ENCODE peak calls at places on chromosomes 2 and 18, in seven cellular contexts. J is lower lobe of right lung, M is GM10248, I is pancreas, F is mucosa of descending colon, P is GM06990, H is Peyer's patch. B is an unnamed sample.

GRCh38 chr2:31137211-31138036 is 816 bp downstream of the GALNT14 start:
- DNase-seq in F (no peak), J (no peak), I (no peak), P (peak), H (peak), M (peak), B (no peak)

GRCh38 chr2:165586019-165586418 is 116.5 kb downstream of the CSRNP3 start:
- DNase-seq in M (no peak), F (no peak), P (no peak), H (no peak), J (no peak), I (no peak), B (no peak)

GRCh38 chr2:240601061-240601830 is 14.7 kb downstream of the CAPN10 start:
- DNase-seq in J (peak), H (peak), P (no peak), F (no peak), M (no peak), I (no peak), B (no peak)

GRCh38 chr2:210502997-210503621 is 26.6 kb upstream of the LANCL1 start:
- DNase-seq in J (no peak), F (peak), M (peak), H (no peak), P (no peak), I (peak), B (peak)

GRCh38 chr2:23772684-23773083 is 154.2 kb downstream of the ATAD2B start:
- DNase-seq in H (no peak), M (no peak), J (no peak), P (peak), I (no peak), F (no peak), B (no peak)

GRCh38 chr18:52090005-52090404 is 250.0 kb upstream of the DCC start:
- DNase-seq in I (no peak), F (no peak), M (no peak), P (no peak), J (no peak), H (no peak), B (no peak)

GRCh38 chr2:108560895-108561530 is 26.7 kb downstream of the LIMS1 start:
- DNase-seq in H (no peak), J (no peak), P (no peak), F (no peak), I (no peak), M (no peak), B (no peak)

GRCh38 chr2:12685145-12685544 is 31.6 kb upstream of the TRIB2 start:
- DNase-seq in M (no peak), J (no peak), H (no peak), P (no peak), I (no peak), F (no peak), B (no peak)

GRCh38 chr2:239106314-239106908 is 258.5 kb downstream of the TWIST2 start:
- DNase-seq in I (no peak), H (peak), J (no peak), P (no peak), F (peak), M (peak), B (peak)

GRCh38 chr2:239394346-239394945 is 6.4 kb downstream of the HDAC4 start:
- DNase-seq in P (no peak), M (no peak), F (no peak), H (peak), J (no peak), I (no peak), B (no peak)

GRCh38 chr2:160375037-160375436 is 118.6 kb downstream of the RBMS1 start:
- DNase-seq in J (no peak), P (no peak), M (no peak), H (no peak), F (no peak), I (no peak), B (no peak)

GRCh38 chr2:151060334-151060733 is 201.3 kb downstream of the RBM43 start:
- DNase-seq in I (no peak), F (no peak), P (no peak), J (no peak), H (no peak), M (no peak), B (no peak)

GRCh38 chr18:13313006-13313661 is 94.6 kb downstream of the LDLRAD4 start:
- DNase-seq in P (no peak), M (no peak), F (no peak), H (no peak), I (no peak), J (no peak), B (no peak)

GRCh38 chr2:203484266-203485112 is 50.6 kb downstream of the RAPH1 start:
- DNase-seq in J (no peak), H (no peak), I (no peak), P (no peak), F (peak), M (peak), B (no peak)

GRCh38 chr2:9558948-9559381 is 3.3 kb upstream of the ADAM17 start:
- DNase-seq in H (no peak), I (no peak), P (no peak), J (no peak), M (no peak), F (no peak), B (peak)

GRCh38 chr18:37889963-37890362 is 324.4 kb upstream of the CELF4 start:
- DNase-seq in J (no peak), H (no peak), F (no peak), M (no peak), P (no peak), I (no peak), B (no peak)

GRCh38 chr2:149648282-149649030 is 60.9 kb upstream of the MMADHC start:
- DNase-seq in I (no peak), M (no peak), P (no peak), F (peak), J (no peak), H (no peak), B (peak)

GRCh38 chr2:174587607-174588006 is 10.0 kb downstream of the WIPF1 start:
- DNase-seq in H (no peak), M (no peak), P (no peak), I (no peak), F (no peak), J (no peak), B (no peak)

GRCh38 chr2:100011272-100011711 is 131.1 kb downstream of the AFF3 start:
- DNase-seq in J (no peak), I (no peak), F (no peak), P (no peak), H (no peak), M (no peak), B (peak)

GRCh38 chr2:205612661-205613060 is 69.6 kb upstream of the NRP2 start:
- DNase-seq in M (peak), I (no peak), P (no peak), J (no peak), F (no peak), H (no peak), B (no peak)

GRCh38 chr2:47876912-47877311 is 29.4 kb downstream of the FBXO11 start:
- DNase-seq in I (no peak), J (no peak), P (no peak), F (no peak), H (no peak), M (no peak), B (no peak)

GRCh38 chr2:8606649-8607550 is 75.0 kb upstream of the ID2 start:
- DNase-seq in H (no peak), P (no peak), I (no peak), J (peak), F (no peak), M (no peak), B (no peak)

GRCh38 chr2:182887093-182887492 is 20.7 kb upstream of the FRZB start:
- DNase-seq in J (no peak), H (no peak), M (no peak), P (no peak), I (no peak), F (no peak), B (no peak)

GRCh38 chr2:98936133-98936916 is at the start of gene CRACDL:
- DNase-seq in H (peak), I (peak), P (peak), J (no peak), M (no peak), F (peak), B (no peak)

GRCh38 chr2:240374085-240374907 is 61.2 kb upstream of the GPC1 start:
- DNase-seq in J (peak), P (no peak), M (no peak), F (no peak), H (no peak), I (peak), B (peak)

GRCh38 chr2:169362346-169363026 is at the start of gene LRP2:
- DNase-seq in P (peak), I (peak), H (peak), M (peak), F (peak), J (peak), B (no peak)

GRCh38 chr2:237876518-237876917 is 17.1 kb downstream of the RAMP1 start:
- DNase-seq in M (no peak), F (no peak), P (no peak), I (no peak), H (no peak), J (peak), B (no peak)

GRCh38 chr2:64838817-64839216 is 150.4 kb upstream of the SLC1A4 start:
- DNase-seq in F (peak), J (peak), M (no peak), I (no peak), P (no peak), H (peak), B (peak)

GRCh38 chr2:150486539-150487484 is 655 bp downstream of the RND3 start:
- DNase-seq in J (no peak), M (peak), I (peak), H (peak), F (peak), P (no peak), B (no peak)

GRCh38 chr2:136008205-136008865 is 22.9 kb upstream of the DARS1 start:
- DNase-seq in P (no peak), I (no peak), F (peak), J (peak), M (no peak), H (no peak), B (no peak)

GRCh38 chr2:169071455-169071854 is 2.1 kb downstream of the DHRS9 start:
- DNase-seq in I (no peak), M (no peak), H (no peak), F (no peak), J (no peak), P (no peak), B (no peak)

GRCh38 chr2:20148841-20149702 is 75.9 kb downstream of the SDC1 start:
- DNase-seq in J (no peak), H (no peak), I (no peak), P (no peak), F (no peak), M (no peak), B (peak)

GRCh38 chr2:145254291-145254690 is 734.4 kb upstream of the ZEB2 start:
- DNase-seq in J (no peak), P (no peak), H (no peak), I (no peak), M (no peak), F (no peak), B (no peak)

GRCh38 chr2:96772903-96773675 is 12.4 kb downstream of the CNNM4 start:
- DNase-seq in H (no peak), M (peak), F (peak), P (peak), I (no peak), J (no peak), B (no peak)

GRCh38 chr2:95036491-95037289 is 11.2 kb downstream of the MAL start:
- DNase-seq in I (no peak), P (no peak), J (no peak), M (no peak), H (no peak), F (no peak), B (no peak)
- TF ChIP-seq CTCF in I (no peak), P (no peak), J (no peak), M (no peak), H (no peak), F (no peak), B (no peak)

GRCh38 chr2:102839668-102840388 is 78.0 kb downstream of the TMEM182 start:
- DNase-seq in F (peak), J (no peak), H (no peak), M (peak), I (no peak), P (no peak), B (peak)
- TF ChIP-seq CTCF in F (peak), J (peak), H (peak), M (peak), I (peak), P (peak), B (peak)

GRCh38 chr2:71006955-71007799 is 12.5 kb upstream of the TEX261 start:
- DNase-seq in M (peak), I (no peak), J (no peak), H (no peak), F (no peak), P (no peak), B (no peak)
- TF ChIP-seq CTCF in M (no peak), I (no peak), J (no peak), H (no peak), F (no peak), P (no peak), B (no peak)

GRCh38 chr2:11028407-11028916 is 116.7 kb downstream of the KCNF1 start:
- DNase-seq in I (no peak), J (no peak), M (no peak), H (no peak), P (no peak), F (no peak), B (no peak)
- TF ChIP-seq CTCF in I (no peak), J (no peak), M (no peak), H (no peak), P (peak), F (no peak), B (no peak)

DNA sequence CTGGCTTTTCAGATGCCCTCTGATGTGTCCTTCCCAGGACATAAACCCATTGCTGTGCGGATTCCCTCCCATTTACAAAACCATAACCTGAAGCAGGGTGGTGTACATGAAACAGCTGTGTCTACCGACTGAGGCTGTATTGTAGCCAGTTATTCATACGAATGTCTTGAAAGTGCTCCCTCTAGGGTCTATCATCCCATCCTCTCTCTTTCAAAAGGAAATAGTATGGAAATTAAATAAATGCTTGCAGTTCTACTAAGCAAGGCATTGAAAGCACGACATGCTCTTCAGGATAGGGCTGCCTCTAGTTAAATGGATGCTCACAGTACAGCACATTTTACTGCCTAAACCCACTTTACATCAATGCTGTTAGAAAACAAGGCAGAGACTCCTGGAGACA is 112.2 kb upstream of the PXDN start:
- DNase-seq in H (no peak), M (no peak), I (no peak), J (no peak), F (no peak), P (no peak), B (no peak)
- TF ChIP-seq CTCF in H (no peak), M (no peak), I (no peak), J (no peak), F (no peak), P (no peak), B (no peak)

B was measured in HFF-Myc.